ENCODE peak calls at places on chromosomes 4 and X, in six cellular contexts. E is anterior cingulate cortex; U is T-helper 1 cell; D is gastrocnemius medialis; S is AG08396; X is stimulated activated CD8-positive, alpha-beta memory T cell treated with anti-CD3 and anti-CD28 coated beads, Interleukin-15, amount 100 ng/mL, for 4 hours. Y is an unnamed sample.

GRCh38 chr4:142656178-142656577 is 189.9 kb downstream of the INPP4B start:
- DNase-seq in E (no peak), U (no peak), S (no peak), D (no peak), X (no peak), Y (no peak)

GRCh38 chr4:187235456-187236170 is 512.0 kb upstream of the FAT1 start:
- DNase-seq in E (peak), X (no peak), S (no peak), U (no peak), D (no peak), Y (peak)

GRCh38 chrX:937391-937790 is 275.1 kb downstream of the CRLF2 start:
- DNase-seq in E (no peak), D (no peak), U (no peak), X (no peak), S (no peak), Y (no peak)

GRCh38 chrX:69021095-69021494 is 144.2 kb downstream of the PJA1 start:
- DNase-seq in D (no peak), E (no peak), X (no peak), U (no peak), S (no peak), Y (no peak)

GRCh38 chr4:19248023-19248422 is 1003.7 kb upstream of the SLIT2 start:
- DNase-seq in X (no peak), U (no peak), E (no peak), S (no peak), D (no peak), Y (no peak)

GRCh38 chrX:30620980-30621716 is 32.1 kb upstream of the GK start:
- DNase-seq in E (no peak), X (no peak), U (no peak), D (peak), S (peak), Y (no peak)

GRCh38 chr4:184237612-184238011 is 19.9 kb upstream of the ENPP6 start:
- DNase-seq in U (no peak), S (no peak), E (no peak), X (no peak), D (no peak), Y (no peak)

GRCh38 chr4:151356510-151356909 is 31.1 kb upstream of the SH3D19 start:
- DNase-seq in S (peak), E (no peak), X (no peak), D (no peak), U (no peak), Y (no peak)

GRCh38 chr4:68074397-68074796 is 55.3 kb downstream of the TMPRSS11F start:
- DNase-seq in D (no peak), S (no peak), U (no peak), X (no peak), E (no peak), Y (no peak)

GRCh38 chr4:87697272-87697671 is 47.2 kb downstream of the DMP1 start:
- DNase-seq in S (no peak), X (no peak), U (no peak), D (no peak), E (no peak), Y (no peak)

GRCh38 chrX:16138108-16138427 is 14.7 kb downstream of the GRPR start:
- DNase-seq in U (no peak), E (no peak), X (no peak), S (no peak), D (no peak), Y (no peak)

GRCh38 chrX:39674771-39675553 is 422.8 kb downstream of the BCOR start:
- DNase-seq in U (no peak), X (no peak), D (no peak), S (no peak), E (no peak), Y (peak)

Y was measured in occipital lobe.